ENCODE peak calls at places on chromosome 17, in ten cellular contexts. A, E, D, V, N, F, C, R, X and M are unnamed samples.

GRCh38 chr17:45391918-45392317 is 40.8 kb downstream of the ARHGAP27 start:
- DNase-seq in A (no peak), E (no peak), D (no peak), V (no peak), N (no peak), F (no peak), C (no peak), R (no peak), X (no peak), M (no peak)

GRCh38 chr17:43791589-43791988 is 11.4 kb downstream of the CFAP97D1 start:
- DNase-seq in A (peak), E (no peak), D (no peak), V (peak), N (no peak), F (no peak), C (no peak), R (no peak), X (peak), M (no peak)

GRCh38 chr17:75940727-75941441 is at the start of gene FBF1:
- DNase-seq in A (peak), E (peak), D (peak), V (peak), N (peak), F (peak), C (peak), R (peak), X (peak), M (peak)

GRCh38 chr17:28896884-28897768 is at the start of gene FLOT2:
- DNase-seq in A (no peak), E (peak), D (peak), V (peak), N (peak), F (no peak), C (peak), R (peak), X (no peak), M (peak)

GRCh38 chr17:71830916-71831315 is 289.9 kb upstream of the SOX9 start:
- DNase-seq in A (no peak), E (no peak), D (no peak), V (no peak), N (no peak), F (no peak), C (peak), R (no peak), X (no peak), M (no peak)

GRCh38 chr17:9998060-9998459 is 93.0 kb upstream of the RCVRN start:
- DNase-seq in A (no peak), E (no peak), D (no peak), V (no peak), N (no peak), F (no peak), C (no peak), R (no peak), X (no peak), M (no peak)

GRCh38 chr17:39928868-39929651 is 1.5 kb downstream of the LRRC3C start:
- DNase-seq in A (peak), E (no peak), D (no peak), V (no peak), N (no peak), F (no peak), C (no peak), R (no peak), X (no peak), M (no peak)

GRCh38 chr17:38980455-38981217 is 13.4 kb upstream of the FBXO47 start:
- DNase-seq in A (no peak), E (no peak), D (no peak), V (no peak), N (peak), F (no peak), C (no peak), R (no peak), X (no peak), M (no peak)

GRCh38 chr17:73493212-73493814 is 150.9 kb downstream of the SDK2 start:
- DNase-seq in A (no peak), E (no peak), D (peak), V (no peak), N (no peak), F (no peak), C (no peak), R (no peak), X (no peak), M (no peak)

GRCh38 chr17:19263621-19264010 is 26.4 kb downstream of the EPN2 start:
- DNase-seq in A (no peak), E (no peak), D (no peak), V (no peak), N (no peak), F (no peak), C (no peak), R (peak), X (no peak), M (no peak)

GRCh38 chr17:38745545-38745944 is 2.6 kb downstream of the PCGF2 start:
- DNase-seq in A (no peak), E (no peak), D (no peak), V (peak), N (no peak), F (no peak), C (no peak), R (no peak), X (no peak), M (no peak)

GRCh38 chr17:50169121-50169764 is 3.4 kb downstream of the SGCA start:
- DNase-seq in A (peak), E (no peak), D (no peak), V (peak), N (no peak), F (peak), C (no peak), R (no peak), X (no peak), M (peak)

GRCh38 chr17:16215002-16215272 is 397 bp downstream of the NCOR1 start:
- DNase-seq in A (no peak), E (peak), D (no peak), V (peak), N (peak), F (no peak), C (no peak), R (no peak), X (no peak), M (peak)

GRCh38 chr17:19755821-19756510 is 7.9 kb upstream of the ALDH3A1 start:
- DNase-seq in A (no peak), E (no peak), D (no peak), V (no peak), N (peak), F (no peak), C (no peak), R (no peak), X (no peak), M (no peak)

GRCh38 chr17:31054761-31055160 is 40.0 kb upstream of the NF1 start:
- DNase-seq in A (no peak), E (no peak), D (no peak), V (no peak), N (no peak), F (no peak), C (no peak), R (no peak), X (no peak), M (no peak)

GRCh38 chr17:6461792-6462524 is 17.7 kb downstream of the PIMREG start:
- DNase-seq in A (no peak), E (no peak), D (no peak), V (no peak), N (no peak), F (no peak), C (no peak), R (no peak), X (no peak), M (no peak)

GRCh38 chr17:44752953-44753861 is 5.6 kb upstream of the ADAM11 start:
- DNase-seq in A (no peak), E (no peak), D (no peak), V (peak), N (no peak), F (no peak), C (no peak), R (no peak), X (no peak), M (no peak)

GRCh38 chr17:78741644-78742284 is 40.3 kb downstream of the CYTH1 start:
- DNase-seq in A (no peak), E (no peak), D (no peak), V (no peak), N (no peak), F (no peak), C (no peak), R (no peak), X (no peak), M (no peak)

GRCh38 chr17:76276461-76277299 is 11.5 kb downstream of the UBALD2 start:
- DNase-seq in A (no peak), E (no peak), D (no peak), V (no peak), N (no peak), F (no peak), C (no peak), R (no peak), X (no peak), M (no peak)

GRCh38 chr17:48484850-48485249 is 46.0 kb downstream of the HOXB1 start:
- DNase-seq in A (peak), E (no peak), D (no peak), V (no peak), N (no peak), F (no peak), C (no peak), R (no peak), X (no peak), M (no peak)

GRCh38 chr17:32116937-32117336 is 25.4 kb upstream of the RHOT1 start:
- DNase-seq in A (no peak), E (no peak), D (no peak), V (no peak), N (no peak), F (no peak), C (no peak), R (no peak), X (no peak), M (no peak)

GRCh38 chr17:20218231-20218630 is 209.1 kb downstream of the SPECC1 start:
- DNase-seq in A (no peak), E (no peak), D (no peak), V (no peak), N (no peak), F (no peak), C (no peak), R (no peak), X (no peak), M (no peak)

DNA sequence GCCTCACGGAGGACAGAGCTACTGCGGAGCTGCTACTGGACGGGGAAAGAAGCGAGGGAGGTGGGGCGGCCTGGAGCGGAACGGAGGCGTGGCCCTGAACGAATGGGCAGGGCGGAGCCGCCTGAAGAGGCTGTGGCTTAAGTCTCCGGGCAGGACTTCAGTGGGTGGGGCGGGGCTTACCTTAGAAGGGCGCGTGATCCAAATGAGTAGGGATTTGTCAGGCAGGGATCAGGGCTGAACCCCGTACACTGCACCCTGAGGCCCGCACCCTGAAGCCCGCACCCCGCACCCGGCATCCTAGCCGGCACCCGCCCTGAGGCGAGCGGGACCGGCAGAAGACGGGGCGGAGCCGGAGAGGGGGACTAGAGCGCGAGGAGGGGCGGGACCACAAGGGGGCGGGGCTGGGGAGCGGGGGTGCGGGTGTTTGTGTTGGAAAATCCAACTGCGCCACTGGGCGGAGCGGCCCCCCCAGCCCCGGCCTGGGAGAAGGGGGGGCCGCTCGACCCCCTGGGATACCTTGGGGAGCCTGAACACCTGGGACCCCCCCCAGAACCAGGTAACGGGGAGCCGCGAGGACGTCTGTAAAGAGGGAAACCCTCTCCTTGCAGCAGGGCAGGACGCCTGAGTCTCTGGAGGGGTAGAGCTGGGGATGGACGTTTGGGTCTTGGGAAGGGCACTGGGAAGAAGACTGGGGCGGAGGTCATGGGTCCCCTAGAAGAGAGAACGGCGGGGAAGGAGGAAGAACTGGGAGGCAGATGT is at the start of gene KDM6B:
- DNase-seq in A (peak), E (peak), D (peak), V (peak), N (peak), F (no peak), C (no peak), R (peak), X (peak), M (peak)
- TF ChIP-seq POLR2A in A (no peak), E (no peak), D (peak), V (no peak), N (no peak), F (no peak), C (no peak), R (peak), X (no peak), M (peak)

DNA sequence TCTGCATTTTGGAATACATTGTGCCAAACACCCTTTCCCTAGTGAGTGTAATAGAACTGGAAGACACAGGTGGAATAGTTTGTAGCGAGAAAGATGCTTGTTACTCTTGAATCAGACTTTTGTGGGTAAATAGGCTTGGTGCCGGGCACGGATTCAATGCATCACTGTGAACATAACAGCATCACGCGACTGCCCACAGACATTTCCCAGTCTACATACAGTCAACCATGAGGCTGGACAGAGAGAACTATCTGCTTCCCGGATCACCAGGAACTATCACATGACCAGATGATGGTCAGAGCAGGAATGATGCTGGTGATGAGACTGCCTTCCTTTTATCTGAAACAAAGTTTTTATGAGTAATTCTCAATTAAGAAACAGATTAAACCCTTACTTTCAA is 397 bp upstream of the KRTAP9-2 start:
- DNase-seq in A (no peak), E (no peak), D (no peak), V (no peak), N (no peak), F (no peak), C (no peak), R (no peak), X (no peak), M (no peak)
- TF ChIP-seq POLR2AphosphoS5 in A (no peak), E (no peak), D (no peak), V (no peak), N (no peak), F (no peak), C (no peak), R (no peak), X (no peak), M (no peak)

GRCh38 chr17:42743595-42744282 is 1.1 kb downstream of the EZH1 start:
- DNase-seq in A (no peak), E (no peak), D (no peak), V (no peak), N (no peak), F (no peak), C (no peak), R (no peak), X (no peak), M (no peak)
- TF ChIP-seq CTCF in A (no peak), E (no peak), D (no peak), V (no peak), N (no peak), F (no peak), C (no peak), R (no peak), X (no peak), M (no peak)

DNA sequence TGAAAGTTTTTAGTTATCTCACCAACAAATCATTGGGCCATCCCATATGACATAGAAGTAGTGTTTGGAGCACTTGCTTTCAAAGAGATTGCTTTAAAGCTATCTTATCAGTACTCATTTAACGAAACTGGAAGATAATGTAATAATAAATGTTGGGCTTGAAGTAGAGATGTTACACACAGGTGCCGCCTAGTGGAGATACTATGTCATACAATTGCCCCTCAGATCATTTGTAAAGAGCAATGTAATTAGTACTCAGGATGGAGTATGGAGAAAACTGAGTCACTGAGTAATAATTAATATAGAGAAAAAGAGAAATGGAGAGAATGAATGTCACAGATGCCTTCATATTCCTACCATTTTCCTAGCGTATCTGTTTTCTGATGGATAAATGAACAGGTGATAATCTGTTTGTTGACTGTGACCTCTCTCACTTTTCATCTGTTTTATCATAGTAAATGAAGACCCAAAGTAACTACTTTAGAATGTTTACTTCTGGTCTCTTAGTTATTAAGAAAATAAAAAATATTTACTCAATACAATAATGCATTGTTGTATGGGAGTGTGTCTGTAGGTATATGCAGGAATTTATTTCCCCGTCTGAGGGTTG is 80.4 kb downstream of the EFCAB5 start:
- DNase-seq in A (peak), E (peak), D (no peak), V (peak), N (no peak), F (no peak), C (no peak), R (no peak), X (no peak), M (no peak)
- TF ChIP-seq POLR2A in A (no peak), E (no peak), D (no peak), V (no peak), N (no peak), F (no peak), C (no peak), R (no peak), X (no peak), M (no peak)

GRCh38 chr17:80260791-80261158 is at the start of gene RNF213:
- DNase-seq in A (no peak), E (peak), D (no peak), V (no peak), N (no peak), F (no peak), C (no peak), R (no peak), X (no peak), M (peak)
- TF ChIP-seq POLR2AphosphoS5 in A (peak), E (peak), D (no peak), V (no peak), N (no peak), F (no peak), C (peak), R (peak), X (no peak), M (peak)

DNA sequence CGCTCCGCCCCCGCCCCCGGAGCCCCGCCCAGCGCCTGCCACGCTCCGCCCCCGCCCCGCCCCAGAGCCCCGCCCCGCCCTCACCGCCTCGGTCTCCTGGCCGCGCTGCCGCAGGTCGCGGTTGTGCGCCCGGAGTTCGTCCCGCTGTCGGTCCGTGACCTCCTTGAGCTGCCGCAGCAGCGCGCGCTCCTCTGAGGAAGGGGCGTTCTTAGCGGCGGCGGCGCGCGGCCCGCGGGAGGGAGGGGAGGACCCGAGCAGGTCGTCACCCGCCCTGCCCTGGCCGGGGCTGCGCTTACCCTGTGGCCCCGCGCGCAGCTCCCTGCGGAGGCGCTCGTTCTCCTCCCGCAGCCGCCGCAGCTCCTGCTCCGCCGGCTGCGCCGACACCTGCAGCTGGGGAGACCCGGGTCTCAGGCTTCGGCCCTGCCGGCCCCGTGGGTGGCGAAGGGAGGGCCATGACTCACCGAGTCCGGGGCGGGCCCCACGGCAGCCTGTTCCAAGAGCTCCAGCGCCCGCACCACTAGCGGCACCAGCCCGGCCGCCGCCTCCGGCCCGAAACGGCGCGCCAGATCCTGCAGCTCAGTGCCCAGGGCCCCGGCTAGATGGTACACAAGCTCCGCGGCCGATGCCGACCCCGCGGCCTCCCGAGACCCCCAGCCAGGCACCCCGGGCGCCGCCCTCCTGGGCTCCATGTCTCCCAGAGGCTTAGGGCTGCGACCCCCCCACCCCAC is 386 bp downstream of the RILP start:
- DNase-seq in A (peak), E (peak), D (peak), V (peak), N (peak), F (no peak), C (no peak), R (peak), X (no peak), M (peak)
- TF ChIP-seq CTCF in A (no peak), E (no peak), D (no peak), V (peak), N (no peak), F (peak), C (no peak), R (no peak), X (peak), M (no peak)

GRCh38 chr17:64129765-64130558 is at the start of gene ERN1:
- DNase-seq in A (peak), E (peak), D (peak), V (peak), N (peak), F (peak), C (peak), R (peak), X (peak), M (peak)
- TF ChIP-seq POLR2A in A (peak), E (peak), D (peak), V (peak), N (peak), F (peak), C (peak), R (peak), X (no peak), M (peak)

DNA sequence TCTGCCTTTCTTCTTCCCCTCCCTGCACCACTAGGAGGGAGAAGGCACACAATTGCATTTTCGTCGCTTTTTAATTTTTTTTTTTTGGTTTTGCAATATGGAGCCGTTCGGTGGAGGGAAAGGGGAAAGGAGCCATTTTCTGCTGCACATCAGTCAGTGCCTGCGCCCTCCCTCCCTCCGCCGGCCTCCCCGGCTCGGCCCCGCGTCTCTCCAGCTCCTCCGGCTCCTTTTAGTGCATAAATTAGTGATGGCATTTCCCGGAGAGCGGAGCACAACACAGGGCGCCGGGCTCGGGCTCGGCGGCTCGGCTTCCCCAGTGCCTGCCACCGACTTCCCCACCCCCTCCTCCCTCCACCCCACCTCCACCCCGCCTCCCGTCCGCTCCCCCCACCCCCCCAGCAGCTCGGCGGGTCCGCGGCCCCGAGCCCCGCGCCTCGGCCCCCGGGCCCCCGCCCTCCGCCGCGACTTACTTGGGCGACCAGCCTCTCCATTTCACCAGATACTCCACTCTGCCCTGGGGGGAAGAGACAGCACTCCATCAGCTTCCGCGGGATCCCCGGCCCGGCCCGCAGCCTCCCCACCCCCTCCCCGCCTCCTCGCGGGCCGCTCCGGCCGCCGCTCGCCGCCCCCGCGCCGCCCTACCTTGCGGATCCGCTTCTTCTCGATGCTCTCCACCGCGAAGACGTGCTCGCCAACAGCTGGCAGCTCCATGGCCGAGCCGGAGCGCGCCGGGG is 532 bp downstream of the CBX4 start:
- DNase-seq in A (no peak), E (peak), D (no peak), V (no peak), N (no peak), F (no peak), C (no peak), R (no peak), X (no peak), M (peak)
- TF ChIP-seq POLR2AphosphoS5 in A (no peak), E (no peak), D (no peak), V (no peak), N (no peak), F (no peak), C (no peak), R (no peak), X (no peak), M (peak)